ENCODE peak calls at places on chromosome 11, in ten cellular contexts. V, I, O, L, C, N, E, H, K and M are unnamed samples.

GRCh38 chr11:104736503-104736902 is 161.8 kb downstream of the CASP12 start:
- DNase-seq in I (no peak), C (no peak), L (no peak), N (no peak), K (no peak), V (no peak), H (no peak), O (no peak), E (no peak), M (no peak)

GRCh38 chr11:60855726-60856633 is at the start of gene PTGDR2:
- DNase-seq in N (no peak), I (no peak), K (no peak), V (no peak), O (no peak), L (no peak), E (no peak), H (no peak), C (no peak), M (no peak)

GRCh38 chr11:69535928-69536327 is 54.5 kb downstream of the LINC01488 start:
- DNase-seq in C (no peak), E (no peak), K (no peak), H (no peak), O (no peak), V (no peak), I (no peak), N (no peak), L (no peak), M (no peak)

GRCh38 chr11:15166204-15166603 is 51.5 kb downstream of the INSC start:
- DNase-seq in O (no peak), H (no peak), I (no peak), C (no peak), N (no peak), K (no peak), L (no peak), V (peak), E (no peak), M (no peak)

GRCh38 chr11:61359541-61359940 is 2.1 kb downstream of the CYB561A3 start:
- DNase-seq in K (no peak), C (no peak), N (no peak), E (no peak), I (no peak), H (no peak), O (no peak), V (no peak), L (no peak), M (no peak)

GRCh38 chr11:2463766-2464277 is 19.0 kb downstream of the KCNQ1 start:
- DNase-seq in H (no peak), O (peak), N (no peak), E (no peak), V (no peak), C (no peak), I (no peak), L (no peak), K (no peak), M (no peak)

GRCh38 chr11:27215471-27216267 is 147.3 kb downstream of the CCDC34 start:
- DNase-seq in H (no peak), V (no peak), E (peak), O (no peak), K (peak), N (no peak), I (no peak), L (no peak), C (no peak), M (no peak)

GRCh38 chr11:19232910-19233503 is 7.7 kb downstream of the E2F8 start:
- DNase-seq in E (no peak), N (no peak), O (no peak), C (no peak), L (no peak), K (no peak), V (peak), I (no peak), H (peak), M (no peak)

GRCh38 chr11:76654310-76654851 is 16.2 kb downstream of the LRRC32 start:
- DNase-seq in O (peak), H (peak), E (peak), L (no peak), V (peak), I (no peak), K (peak), N (no peak), C (no peak), M (no peak)

GRCh38 chr11:101262258-101262657 is 132.6 kb upstream of the PGR start:
- DNase-seq in N (no peak), C (no peak), E (no peak), L (no peak), K (no peak), V (no peak), O (no peak), H (no peak), I (no peak), M (no peak)